ENCODE peak calls at places on chromosomes 6 and 20, in four cellular contexts. One of them, this sample, is unnamed.

GRCh38 chr6:86148586-86148985 is 505.9 kb upstream of the SYNCRIP start:
- DNase-seq in IMR-90: no peak
- DNase-seq in fibroblast of lung: no peak
- DNase-seq in MM.1S: no peak
- DNase-seq in this sample: no peak

GRCh38 chr20:973785-974194 is 28.3 kb downstream of the RSPO4 start:
- DNase-seq in IMR-90: peak
- DNase-seq in fibroblast of lung: peak
- DNase-seq in MM.1S: peak
- DNase-seq in this sample: peak

GRCh38 chr6:152858151-152858550 is 107.6 kb downstream of the VIP start:
- DNase-seq in IMR-90: no peak
- DNase-seq in fibroblast of lung: no peak
- DNase-seq in MM.1S: no peak
- DNase-seq in this sample: no peak

GRCh38 chr6:84579404-84579803 is 185.0 kb downstream of the TBX18 start:
- DNase-seq in IMR-90: no peak
- DNase-seq in fibroblast of lung: no peak
- DNase-seq in MM.1S: no peak
- DNase-seq in this sample: no peak

GRCh38 chr6:144284474-144284752 is 722 bp upstream of the UTRN start:
- DNase-seq in IMR-90: no peak
- DNase-seq in fibroblast of lung: no peak
- DNase-seq in MM.1S: no peak
- DNase-seq in this sample: no peak

GRCh38 chr6:38173909-38174308 is 354.4 kb downstream of the ZFAND3 start:
- DNase-seq in IMR-90: no peak
- DNase-seq in fibroblast of lung: no peak
- DNase-seq in MM.1S: no peak
- DNase-seq in this sample: no peak

GRCh38 chr20:36454664-36455427 is 86.5 kb upstream of the MYL9 start:
- DNase-seq in IMR-90: no peak
- DNase-seq in fibroblast of lung: no peak
- DNase-seq in MM.1S: no peak
- DNase-seq in this sample: no peak

GRCh38 chr6:15697895-15698294 is 35.1 kb upstream of the DTNBP1 start:
- DNase-seq in IMR-90: no peak
- DNase-seq in fibroblast of lung: no peak
- DNase-seq in MM.1S: no peak
- DNase-seq in this sample: no peak

GRCh38 chr6:170449231-170449630 is 103.9 kb downstream of the PSMB1 start:
- DNase-seq in IMR-90: peak
- DNase-seq in fibroblast of lung: no peak
- DNase-seq in MM.1S: no peak
- DNase-seq in this sample: no peak

GRCh38 chr20:32067234-32067821 is 15.3 kb downstream of the HCK start:
- DNase-seq in IMR-90: peak
- DNase-seq in fibroblast of lung: peak
- DNase-seq in MM.1S: no peak
- DNase-seq in this sample: no peak

GRCh38 chr6:34138191-34138590 is 7.7 kb downstream of the GRM4 start:
- DNase-seq in IMR-90: no peak
- DNase-seq in fibroblast of lung: no peak
- DNase-seq in MM.1S: no peak
- DNase-seq in this sample: no peak

GRCh38 chr6:107064579-107065065 is 36.6 kb downstream of the MTRES1 start:
- DNase-seq in IMR-90: peak
- DNase-seq in fibroblast of lung: peak
- DNase-seq in MM.1S: peak
- DNase-seq in this sample: no peak

GRCh38 chr6:162674452-162674851 is 53.1 kb downstream of the PRKN start:
- DNase-seq in IMR-90: no peak
- DNase-seq in fibroblast of lung: no peak
- DNase-seq in MM.1S: no peak
- DNase-seq in this sample: no peak

GRCh38 chr20:24303393-24303792 is 166.0 kb upstream of the SYNDIG1 start:
- DNase-seq in IMR-90: no peak
- DNase-seq in fibroblast of lung: peak
- DNase-seq in MM.1S: peak
- DNase-seq in this sample: peak

GRCh38 chr6:112043032-112044007 is 10.6 kb upstream of the CCN6 start:
- DNase-seq in IMR-90: peak
- DNase-seq in fibroblast of lung: peak
- DNase-seq in MM.1S: peak
- DNase-seq in this sample: peak

GRCh38 chr20:35907017-35907685 is 47.2 kb downstream of the SCAND1 start:
- DNase-seq in IMR-90: no peak
- DNase-seq in fibroblast of lung: no peak
- DNase-seq in MM.1S: no peak
- DNase-seq in this sample: no peak

GRCh38 chr6:169783971-169784930 is 32.8 kb downstream of the ERMARD start:
- DNase-seq in IMR-90: no peak
- DNase-seq in fibroblast of lung: no peak
- DNase-seq in MM.1S: no peak
- DNase-seq in this sample: no peak

GRCh38 chr6:127201321-127201720 is 65.3 kb upstream of the RNF146 start:
- DNase-seq in IMR-90: peak
- DNase-seq in fibroblast of lung: peak
- DNase-seq in MM.1S: no peak
- DNase-seq in this sample: no peak

GRCh38 chr6:138198430-138199091 is 19.7 kb downstream of the PBOV1 start:
- DNase-seq in IMR-90: no peak
- DNase-seq in fibroblast of lung: no peak
- DNase-seq in MM.1S: no peak
- DNase-seq in this sample: no peak

GRCh38 chr6:32703347-32703746 is 36.9 kb upstream of the HLA-DQB1 start:
- DNase-seq in IMR-90: no peak
- DNase-seq in fibroblast of lung: no peak
- DNase-seq in MM.1S: no peak
- DNase-seq in this sample: peak

GRCh38 chr20:32236048-32236533 is 28.4 kb downstream of the POFUT1 start:
- DNase-seq in IMR-90: no peak
- DNase-seq in fibroblast of lung: no peak
- DNase-seq in MM.1S: no peak
- DNase-seq in this sample: no peak

GRCh38 chr20:17611540-17612286 is 41.8 kb downstream of the DSTN start:
- DNase-seq in IMR-90: no peak
- DNase-seq in fibroblast of lung: peak
- DNase-seq in MM.1S: peak
- DNase-seq in this sample: no peak

GRCh38 chr6:81451787-81452186 is 300.7 kb downstream of the TENT5A start:
- DNase-seq in IMR-90: peak
- DNase-seq in fibroblast of lung: peak
- DNase-seq in MM.1S: no peak
- DNase-seq in this sample: no peak

GRCh38 chr6:90610291-90610670 is 23.4 kb upstream of the MAP3K7 start:
- DNase-seq in IMR-90: no peak
- DNase-seq in fibroblast of lung: peak
- DNase-seq in MM.1S: no peak
- DNase-seq in this sample: no peak

GRCh38 chr6:132974122-132974521 is 159.8 kb downstream of the RPS12 start:
- DNase-seq in IMR-90: no peak
- DNase-seq in fibroblast of lung: no peak
- DNase-seq in MM.1S: no peak
- DNase-seq in this sample: no peak

GRCh38 chr6:26249709-26249958 is 115.4 kb upstream of the BTN3A2 start:
- DNase-seq in IMR-90: no peak
- DNase-seq in fibroblast of lung: no peak
- DNase-seq in MM.1S: peak
- DNase-seq in this sample: no peak

GRCh38 chr6:26249959-26250805 is 114.8 kb upstream of the BTN3A2 start:
- DNase-seq in IMR-90: peak
- DNase-seq in fibroblast of lung: peak
- DNase-seq in MM.1S: peak
- DNase-seq in this sample: peak

GRCh38 chr6:26251354-26252081 is 113.5 kb upstream of the BTN3A2 start:
- DNase-seq in IMR-90: peak
- DNase-seq in fibroblast of lung: peak
- DNase-seq in MM.1S: peak
- DNase-seq in this sample: no peak

GRCh38 chr6:26254666-26255176 is 110.3 kb upstream of the BTN3A2 start:
- DNase-seq in IMR-90: no peak
- DNase-seq in fibroblast of lung: no peak
- DNase-seq in MM.1S: no peak
- DNase-seq in this sample: no peak

DNA sequence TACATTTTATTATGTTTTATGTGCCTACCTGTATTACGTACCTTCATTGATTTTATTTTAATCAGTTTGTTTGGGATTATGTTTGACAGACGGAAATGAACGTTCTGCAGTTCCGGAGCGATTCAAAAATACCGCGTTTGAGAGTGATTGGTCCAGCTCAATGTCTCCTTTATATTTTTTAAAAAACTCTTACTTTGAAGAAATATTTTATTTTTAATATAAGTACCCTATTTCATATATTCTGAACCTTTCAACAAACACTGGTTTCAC is 114.3 kb upstream of the BTN3A2 start:
- DNase-seq in IMR-90: peak
- DNase-seq in fibroblast of lung: no peak
- DNase-seq in MM.1S: no peak
- DNase-seq in this sample: no peak
- H3K9ac ChIP-seq in IMR-90: no peak
- H3K9ac ChIP-seq in fibroblast of lung: no peak
- H3K9ac ChIP-seq in MM.1S: peak
- H3K9ac ChIP-seq in this sample: no peak

GRCh38 chr6:28978959-28979561 is 26.1 kb downstream of the ZNF311 start:
- DNase-seq in IMR-90: no peak
- DNase-seq in fibroblast of lung: no peak
- DNase-seq in MM.1S: no peak
- DNase-seq in this sample: no peak

GRCh38 chr6:28979679-28980078 is 25.4 kb downstream of the ZNF311 start:
- DNase-seq in IMR-90: no peak
- DNase-seq in fibroblast of lung: no peak
- DNase-seq in MM.1S: no peak
- DNase-seq in this sample: no peak

GRCh38 chr6:28978137-28978491 is 27.0 kb downstream of the ZNF311 start:
- DNase-seq in IMR-90: no peak
- DNase-seq in fibroblast of lung: no peak
- DNase-seq in MM.1S: no peak
- DNase-seq in this sample: no peak

GRCh38 chr6:28976677-28977076 is 28.4 kb downstream of the ZNF311 start:
- DNase-seq in IMR-90: no peak
- DNase-seq in fibroblast of lung: no peak
- DNase-seq in MM.1S: no peak
- DNase-seq in this sample: no peak

GRCh38 chr6:28977351-28978136 is 27.6 kb downstream of the ZNF311 start:
- DNase-seq in IMR-90: peak
- DNase-seq in fibroblast of lung: peak
- DNase-seq in MM.1S: no peak
- DNase-seq in this sample: no peak
- H3K9ac ChIP-seq in IMR-90: no peak
- H3K9ac ChIP-seq in fibroblast of lung: no peak
- H3K9ac ChIP-seq in MM.1S: no peak
- H3K9ac ChIP-seq in this sample: no peak

GRCh38 chr20:62736407-62737071 is 27.9 kb downstream of the NTSR1 start:
- DNase-seq in IMR-90: no peak
- DNase-seq in fibroblast of lung: no peak
- DNase-seq in MM.1S: no peak
- DNase-seq in this sample: peak

GRCh38 chr20:62734881-62735280 is 26.2 kb downstream of the NTSR1 start:
- DNase-seq in IMR-90: no peak
- DNase-seq in fibroblast of lung: no peak
- DNase-seq in MM.1S: no peak
- DNase-seq in this sample: no peak

GRCh38 chr20:62737271-62737761 is 28.7 kb downstream of the NTSR1 start:
- DNase-seq in IMR-90: no peak
- DNase-seq in fibroblast of lung: peak
- DNase-seq in MM.1S: no peak
- DNase-seq in this sample: no peak

GRCh38 chr20:62735331-62735821 is 26.7 kb downstream of the NTSR1 start:
- DNase-seq in IMR-90: no peak
- DNase-seq in fibroblast of lung: no peak
- DNase-seq in MM.1S: no peak
- DNase-seq in this sample: no peak

GRCh38 chr20:62736026-62736406 is 27.4 kb downstream of the NTSR1 start:
- DNase-seq in IMR-90: no peak
- DNase-seq in fibroblast of lung: no peak
- DNase-seq in MM.1S: no peak
- DNase-seq in this sample: no peak
- H3K9ac ChIP-seq in IMR-90: no peak
- H3K9ac ChIP-seq in fibroblast of lung: no peak
- H3K9ac ChIP-seq in MM.1S: no peak
- H3K9ac ChIP-seq in this sample: no peak

GRCh38 chr6:108565893-108566292 is 5.2 kb downstream of the FOXO3 start:
- DNase-seq in IMR-90: peak
- DNase-seq in fibroblast of lung: peak
- DNase-seq in MM.1S: peak
- DNase-seq in this sample: peak

GRCh38 chr6:108565091-108565766 is 4.5 kb downstream of the FOXO3 start:
- DNase-seq in IMR-90: no peak
- DNase-seq in fibroblast of lung: no peak
- DNase-seq in MM.1S: peak
- DNase-seq in this sample: peak

GRCh38 chr6:108562503-108562993 is 1.8 kb downstream of the FOXO3 start:
- DNase-seq in IMR-90: peak
- DNase-seq in fibroblast of lung: peak
- DNase-seq in MM.1S: peak
- DNase-seq in this sample: no peak

GRCh38 chr6:108563292-108563691 is 2.6 kb downstream of the FOXO3 start:
- DNase-seq in IMR-90: no peak
- DNase-seq in fibroblast of lung: peak
- DNase-seq in MM.1S: no peak
- DNase-seq in this sample: no peak

DNA sequence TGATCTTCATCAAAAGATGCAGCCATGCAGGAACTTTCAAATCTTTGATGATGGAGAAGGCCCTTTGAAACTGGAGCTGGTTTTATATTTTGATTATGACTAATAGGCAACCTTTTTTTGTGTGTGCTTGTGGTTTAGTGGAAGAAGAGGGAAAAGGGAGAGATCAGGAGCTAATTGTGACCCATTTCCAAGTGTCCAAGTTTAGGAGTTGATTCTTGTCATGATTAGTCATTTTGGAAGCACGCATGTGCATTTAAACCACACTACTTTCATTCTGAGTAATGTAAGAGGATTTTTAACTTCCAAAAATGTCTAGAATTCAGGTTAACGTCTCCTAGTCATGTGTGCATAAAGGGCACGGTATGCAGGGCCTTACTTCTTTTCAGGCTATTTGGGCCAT is 3.5 kb downstream of the FOXO3 start:
- DNase-seq in IMR-90: peak
- DNase-seq in fibroblast of lung: peak
- DNase-seq in MM.1S: peak
- DNase-seq in this sample: no peak
- H3K9ac ChIP-seq in IMR-90: no peak
- H3K9ac ChIP-seq in fibroblast of lung: no peak
- H3K9ac ChIP-seq in MM.1S: peak
- H3K9ac ChIP-seq in this sample: peak

This sample was measured in Karpas-422.